ENCODE peak calls at places on chromosome 16, in six cellular contexts. One of them, this sample, is unnamed.

GRCh38 chr16:2458887-2459646 is 842 bp upstream of the TEDC2 start:
- DNase-seq in lower lobe of right lung: no peak
- DNase-seq in heart right ventricle: no peak
- DNase-seq in GM23248: no peak
- DNase-seq in cardiac muscle cell: no peak
- DNase-seq in Karpas-422: peak; percentile 65
- DNase-seq in this sample: no peak

GRCh38 chr16:57194512-57194911 is 8.4 kb downstream of the RSPRY1 start:
- DNase-seq in lower lobe of right lung: no peak
- DNase-seq in heart right ventricle: no peak
- DNase-seq in GM23248: peak; percentile 94
- DNase-seq in cardiac muscle cell: peak; percentile 88
- DNase-seq in Karpas-422: no peak
- DNase-seq in this sample: no peak

GRCh38 chr16:30369091-30369937 is 980 bp downstream of the TBC1D10B start:
- DNase-seq in lower lobe of right lung: no peak
- DNase-seq in heart right ventricle: no peak
- DNase-seq in GM23248: peak; percentile 54
- DNase-seq in cardiac muscle cell: no peak
- DNase-seq in Karpas-422: peak; percentile 61
- DNase-seq in this sample: peak; percentile 21

GRCh38 chr16:75916431-75916830 is 190.1 kb upstream of the CPHXL start:
- DNase-seq in lower lobe of right lung: no peak
- DNase-seq in heart right ventricle: no peak
- DNase-seq in GM23248: no peak
- DNase-seq in cardiac muscle cell: no peak
- DNase-seq in Karpas-422: no peak
- DNase-seq in this sample: no peak

GRCh38 chr16:81515281-81515680 is 70.7 kb downstream of the CMIP start:
- DNase-seq in lower lobe of right lung: no peak
- DNase-seq in heart right ventricle: no peak
- DNase-seq in GM23248: no peak
- DNase-seq in cardiac muscle cell: no peak
- DNase-seq in Karpas-422: no peak
- DNase-seq in this sample: no peak

GRCh38 chr16:66988197-66988788 is at the start of gene CES4A:
- DNase-seq in lower lobe of right lung: no peak
- DNase-seq in heart right ventricle: no peak
- DNase-seq in GM23248: peak; percentile 48
- DNase-seq in cardiac muscle cell: peak; percentile 65
- DNase-seq in Karpas-422: no peak
- DNase-seq in this sample: no peak

GRCh38 chr16:27761816-27762215 is 211.9 kb downstream of the KATNIP start:
- DNase-seq in lower lobe of right lung: peak; percentile 16
- DNase-seq in heart right ventricle: no peak
- DNase-seq in GM23248: no peak
- DNase-seq in cardiac muscle cell: no peak
- DNase-seq in Karpas-422: no peak
- DNase-seq in this sample: no peak

GRCh38 chr16:87837627-87838289 is 31.5 kb downstream of the SLC7A5 start:
- DNase-seq in lower lobe of right lung: no peak
- DNase-seq in heart right ventricle: no peak
- DNase-seq in GM23248: no peak
- DNase-seq in cardiac muscle cell: no peak
- DNase-seq in Karpas-422: no peak
- DNase-seq in this sample: no peak

GRCh38 chr16:63975669-63976068 is 1146.2 kb downstream of the CDH11 start:
- DNase-seq in lower lobe of right lung: no peak
- DNase-seq in heart right ventricle: no peak
- DNase-seq in GM23248: no peak
- DNase-seq in cardiac muscle cell: no peak
- DNase-seq in Karpas-422: no peak
- DNase-seq in this sample: no peak

GRCh38 chr16:56938664-56939513 is 6.9 kb downstream of the HERPUD1 start:
- DNase-seq in lower lobe of right lung: no peak
- DNase-seq in heart right ventricle: no peak
- DNase-seq in GM23248: no peak
- DNase-seq in cardiac muscle cell: no peak
- DNase-seq in Karpas-422: no peak
- DNase-seq in this sample: peak; percentile 53

GRCh38 chr16:75319513-75320401 is 68.3 kb upstream of the BCAR1 start:
- DNase-seq in lower lobe of right lung: no peak
- DNase-seq in heart right ventricle: no peak
- DNase-seq in GM23248: peak; percentile 93
- DNase-seq in cardiac muscle cell: peak; percentile 93
- DNase-seq in Karpas-422: no peak
- DNase-seq in this sample: peak; percentile 25

GRCh38 chr16:78749745-78750268 is 650.4 kb downstream of the WWOX start:
- DNase-seq in lower lobe of right lung: no peak
- DNase-seq in heart right ventricle: no peak
- DNase-seq in GM23248: no peak
- DNase-seq in cardiac muscle cell: no peak
- DNase-seq in Karpas-422: no peak
- DNase-seq in this sample: peak; percentile 27

GRCh38 chr16:12703935-12704334 is 99.8 kb downstream of the CPPED1 start:
- DNase-seq in lower lobe of right lung: no peak
- DNase-seq in heart right ventricle: no peak
- DNase-seq in GM23248: peak; percentile 31
- DNase-seq in cardiac muscle cell: no peak
- DNase-seq in Karpas-422: no peak
- DNase-seq in this sample: no peak

GRCh38 chr16:11256657-11257130 is 690 bp upstream of the SOCS1 start:
- DNase-seq in lower lobe of right lung: peak; percentile 82
- DNase-seq in heart right ventricle: peak; percentile 63
- DNase-seq in GM23248: peak; percentile 79
- DNase-seq in cardiac muscle cell: peak; percentile 72
- DNase-seq in Karpas-422: no peak
- DNase-seq in this sample: no peak

GRCh38 chr16:75044800-75045361 is 46.1 kb downstream of the ZNRF1 start:
- DNase-seq in lower lobe of right lung: peak; percentile 70
- DNase-seq in heart right ventricle: peak; percentile 83
- DNase-seq in GM23248: peak; percentile 56
- DNase-seq in cardiac muscle cell: peak; percentile 55
- DNase-seq in Karpas-422: no peak
- DNase-seq in this sample: no peak

GRCh38 chr16:2692948-2693651 is 10.8 kb downstream of the KCTD5 start:
- DNase-seq in lower lobe of right lung: no peak
- DNase-seq in heart right ventricle: no peak
- DNase-seq in GM23248: no peak
- DNase-seq in cardiac muscle cell: no peak
- DNase-seq in Karpas-422: peak; percentile 56
- DNase-seq in this sample: no peak

GRCh38 chr16:55672471-55672870 is 16.7 kb downstream of the SLC6A2 start:
- DNase-seq in lower lobe of right lung: no peak
- DNase-seq in heart right ventricle: peak; percentile 58
- DNase-seq in GM23248: peak; percentile 84
- DNase-seq in cardiac muscle cell: peak; percentile 78
- DNase-seq in Karpas-422: no peak
- DNase-seq in this sample: no peak

GRCh38 chr16:11632455-11632921 is 35.8 kb upstream of the SNN start:
- DNase-seq in lower lobe of right lung: peak; percentile 75
- DNase-seq in heart right ventricle: peak; percentile 58
- DNase-seq in GM23248: peak; percentile 93
- DNase-seq in cardiac muscle cell: peak; percentile 93
- DNase-seq in Karpas-422: no peak
- DNase-seq in this sample: no peak

GRCh38 chr16:68417711-68418301 is 30.5 kb downstream of the SMPD3 start:
- DNase-seq in lower lobe of right lung: peak; percentile 78
- DNase-seq in heart right ventricle: peak; percentile 22
- DNase-seq in GM23248: no peak
- DNase-seq in cardiac muscle cell: no peak
- DNase-seq in Karpas-422: peak; percentile 88
- DNase-seq in this sample: peak; percentile 85

GRCh38 chr16:57531635-57532220 is 4.6 kb downstream of the CCDC102A start:
- DNase-seq in lower lobe of right lung: peak; percentile 9
- DNase-seq in heart right ventricle: peak; percentile 2
- DNase-seq in GM23248: no peak
- DNase-seq in cardiac muscle cell: no peak
- DNase-seq in Karpas-422: no peak
- DNase-seq in this sample: no peak

GRCh38 chr16:14545346-14545884 is 84.6 kb downstream of the PARN start:
- DNase-seq in lower lobe of right lung: no peak
- DNase-seq in heart right ventricle: no peak
- DNase-seq in GM23248: no peak
- DNase-seq in cardiac muscle cell: no peak
- DNase-seq in Karpas-422: no peak
- DNase-seq in this sample: no peak

GRCh38 chr16:14369734-14370598 is 260.1 kb downstream of the PARN start:
- DNase-seq in lower lobe of right lung: no peak
- DNase-seq in heart right ventricle: peak; percentile 13
- DNase-seq in GM23248: peak; percentile 85
- DNase-seq in cardiac muscle cell: peak; percentile 51
- DNase-seq in Karpas-422: no peak
- DNase-seq in this sample: no peak

GRCh38 chr16:51922476-51922875 is 624.5 kb downstream of the TOX3 start:
- DNase-seq in lower lobe of right lung: no peak
- DNase-seq in heart right ventricle: no peak
- DNase-seq in GM23248: no peak
- DNase-seq in cardiac muscle cell: no peak
- DNase-seq in Karpas-422: no peak
- DNase-seq in this sample: no peak

GRCh38 chr16:56749806-56750491 is 20.0 kb downstream of the NUP93 start:
- DNase-seq in lower lobe of right lung: no peak
- DNase-seq in heart right ventricle: no peak
- DNase-seq in GM23248: peak; percentile 46
- DNase-seq in cardiac muscle cell: no peak
- DNase-seq in Karpas-422: peak; percentile 49
- DNase-seq in this sample: no peak

GRCh38 chr16:57039148-57039812 is 49.9 kb downstream of the NLRC5 start:
- DNase-seq in lower lobe of right lung: peak; percentile 62
- DNase-seq in heart right ventricle: no peak
- DNase-seq in GM23248: peak; percentile 58
- DNase-seq in cardiac muscle cell: peak; percentile 93
- DNase-seq in Karpas-422: peak; percentile 91
- DNase-seq in this sample: peak; percentile 34

GRCh38 chr16:49704586-49705155 is 151.2 kb downstream of the ZNF423 start:
- DNase-seq in lower lobe of right lung: no peak
- DNase-seq in heart right ventricle: no peak
- DNase-seq in GM23248: no peak
- DNase-seq in cardiac muscle cell: no peak
- DNase-seq in Karpas-422: peak; percentile 71
- DNase-seq in this sample: no peak

GRCh38 chr16:11136600-11136999 is 119.4 kb downstream of the SOCS1 start:
- DNase-seq in lower lobe of right lung: no peak
- DNase-seq in heart right ventricle: peak; percentile 66
- DNase-seq in GM23248: peak; percentile 60
- DNase-seq in cardiac muscle cell: peak; percentile 58
- DNase-seq in Karpas-422: no peak
- DNase-seq in this sample: no peak

GRCh38 chr16:31453255-31454204 is 5.8 kb upstream of the ARMC5 start:
- DNase-seq in lower lobe of right lung: peak; percentile 64
- DNase-seq in heart right ventricle: no peak
- DNase-seq in GM23248: peak; percentile 75
- DNase-seq in cardiac muscle cell: peak; percentile 65
- DNase-seq in Karpas-422: no peak
- DNase-seq in this sample: no peak
- H3K4me1 ChIP-seq in lower lobe of right lung: peaks cover 63% of the 10 kb centered on the region
- H3K4me1 ChIP-seq in heart right ventricle: peaks cover 72% of the 10 kb centered on the region
- H3K4me1 ChIP-seq in GM23248: peaks cover 56% of the 10 kb centered on the region
- H3K4me1 ChIP-seq in cardiac muscle cell: peaks cover 34% of the 10 kb centered on the region
- H3K4me1 ChIP-seq in Karpas-422: peaks cover 16% of the 10 kb centered on the region
- H3K4me1 ChIP-seq in this sample: peaks cover 35% of the 10 kb centered on the region

GRCh38 chr16:85510203-85510602 is 102.9 kb upstream of the GSE1 start:
- DNase-seq in lower lobe of right lung: no peak
- DNase-seq in heart right ventricle: no peak
- DNase-seq in GM23248: no peak
- DNase-seq in cardiac muscle cell: no peak
- DNase-seq in Karpas-422: no peak
- DNase-seq in this sample: no peak
- H3K4me1 ChIP-seq in lower lobe of right lung: peaks cover 11% of the 10 kb centered on the region
- H3K4me1 ChIP-seq in heart right ventricle: peaks cover 41% of the 10 kb centered on the region
- H3K4me1 ChIP-seq in GM23248: peaks cover 17% of the 10 kb centered on the region
- H3K4me1 ChIP-seq in cardiac muscle cell: peaks cover 19% of the 10 kb centered on the region
- H3K4me1 ChIP-seq in Karpas-422: no peaks in the 10 kb centered on the region
- H3K4me1 ChIP-seq in this sample: no peaks in the 10 kb centered on the region

DNA sequence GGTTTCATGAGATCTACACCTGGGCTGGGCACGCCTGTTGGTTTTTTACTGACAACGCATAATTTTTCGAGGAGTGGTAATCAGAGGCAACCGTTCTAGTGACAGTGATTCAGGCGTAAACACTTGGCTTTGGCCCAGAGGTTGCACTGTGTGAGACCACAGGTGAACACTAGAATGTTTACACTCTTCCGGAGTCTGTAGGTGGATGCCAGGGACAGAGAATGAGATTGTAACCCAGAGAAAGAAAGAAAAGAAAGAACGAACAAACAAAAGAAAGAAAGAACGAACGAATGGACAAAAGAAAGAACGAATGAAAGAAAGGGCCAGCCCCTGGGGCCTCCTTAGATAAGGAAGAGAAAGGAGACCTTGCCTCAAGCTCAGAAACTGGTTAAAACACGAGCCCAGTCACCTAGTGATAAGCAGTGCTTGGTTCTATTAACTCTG is 113.2 kb downstream of the PRKCB start:
- DNase-seq in lower lobe of right lung: no peak
- DNase-seq in heart right ventricle: no peak
- DNase-seq in GM23248: no peak
- DNase-seq in cardiac muscle cell: no peak
- DNase-seq in Karpas-422: no peak
- DNase-seq in this sample: peak; percentile 81
- H3K4me1 ChIP-seq in lower lobe of right lung: peaks cover 14% of the 10 kb centered on the region
- H3K4me1 ChIP-seq in heart right ventricle: no peaks in the 10 kb centered on the region
- H3K4me1 ChIP-seq in GM23248: no peaks in the 10 kb centered on the region
- H3K4me1 ChIP-seq in cardiac muscle cell: peaks cover 5% of the 10 kb centered on the region
- H3K4me1 ChIP-seq in Karpas-422: no peaks in the 10 kb centered on the region
- H3K4me1 ChIP-seq in this sample: peaks cover 94% of the 10 kb centered on the region

GRCh38 chr16:529012-529575 is 1.6 kb downstream of the CAPN15 start:
- DNase-seq in lower lobe of right lung: no peak
- DNase-seq in heart right ventricle: no peak
- DNase-seq in GM23248: no peak
- DNase-seq in cardiac muscle cell: no peak
- DNase-seq in Karpas-422: peak; percentile 57
- DNase-seq in this sample: no peak
- H3K4me1 ChIP-seq in lower lobe of right lung: peaks cover 43% of the 10 kb centered on the region
- H3K4me1 ChIP-seq in heart right ventricle: peaks cover 56% of the 10 kb centered on the region
- H3K4me1 ChIP-seq in GM23248: peaks cover 31% of the 10 kb centered on the region
- H3K4me1 ChIP-seq in cardiac muscle cell: peaks cover 26% of the 10 kb centered on the region
- H3K4me1 ChIP-seq in Karpas-422: peaks cover 25% of the 10 kb centered on the region
- H3K4me1 ChIP-seq in this sample: peaks cover 43% of the 10 kb centered on the region

DNA sequence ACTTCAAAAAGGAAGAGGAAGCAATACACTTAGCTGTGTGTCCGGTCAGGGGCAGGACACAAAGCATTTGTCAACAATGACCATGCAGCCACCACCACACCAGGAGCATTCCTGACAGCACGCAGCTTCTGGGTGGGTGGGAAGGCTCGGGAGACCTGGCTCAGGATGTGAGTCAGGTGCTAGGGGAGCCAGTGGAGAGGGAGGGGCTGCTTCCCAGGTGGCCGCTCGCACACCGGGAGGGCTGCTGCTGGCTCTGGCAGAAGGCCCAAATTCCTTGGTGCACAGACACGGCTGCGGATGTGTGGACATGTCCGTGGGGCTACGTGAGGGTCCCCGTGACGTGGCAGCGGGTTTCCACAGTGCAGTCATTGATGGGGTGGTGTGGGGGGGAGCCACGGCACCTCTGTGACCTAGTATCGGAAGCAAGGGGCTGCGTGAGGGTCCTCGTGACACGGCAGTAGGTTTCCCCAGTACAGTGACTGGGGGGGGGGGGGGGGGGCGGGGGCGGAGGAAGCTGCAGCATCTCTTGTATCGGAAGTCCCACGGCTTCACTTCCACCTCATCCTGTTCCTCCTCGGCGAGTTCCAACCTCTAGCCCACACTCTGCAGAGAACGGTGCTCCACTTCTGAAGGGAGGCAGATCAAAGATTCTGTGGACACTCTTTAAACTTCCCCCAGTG is 112.8 kb downstream of the ZNF778 start:
- DNase-seq in lower lobe of right lung: peak; percentile 59
- DNase-seq in heart right ventricle: no peak
- DNase-seq in GM23248: peak; percentile 39
- DNase-seq in cardiac muscle cell: peak; percentile 36
- DNase-seq in Karpas-422: no peak
- DNase-seq in this sample: peak; percentile 61
- H3K4me1 ChIP-seq in lower lobe of right lung: peaks cover 69% of the 10 kb centered on the region
- H3K4me1 ChIP-seq in heart right ventricle: peaks cover 83% of the 10 kb centered on the region
- H3K4me1 ChIP-seq in GM23248: peaks cover 57% of the 10 kb centered on the region
- H3K4me1 ChIP-seq in cardiac muscle cell: peaks cover 44% of the 10 kb centered on the region
- H3K4me1 ChIP-seq in Karpas-422: peaks cover 29% of the 10 kb centered on the region
- H3K4me1 ChIP-seq in this sample: peaks cover 91% of the 10 kb centered on the region

This sample was measured in CD4-positive, alpha-beta memory T cell.